ENCODE peak calls at places on chromosomes 13 and 19, in eight cellular contexts. P is Peyer's patch, L is IMR-90, Y is A549, Z is uterus, I is testis, W is right lobe of liver, E is prostate gland. T is an unnamed sample. For H3K4me1, the result is how much of the 10 kb centered on the place peaks cover.

GRCh38 chr13:23579072-23579885 is 9.1 kb downstream of the TNFRSF19 start:
- DNase-seq in P (peak), L (peak), Y (peak), Z (peak), I (peak), W (peak), E (peak), T (peak)

GRCh38 chr19:1264801-1265610 is 4.1 kb upstream of the CIRBP start:
- DNase-seq in P (peak), L (peak), Y (peak), Z (peak), I (peak), W (no peak), E (peak), T (peak)

GRCh38 chr19:55753401-55753800 is 5.5 kb upstream of the RFPL4A start:
- DNase-seq in P (no peak), L (no peak), Y (no peak), Z (no peak), I (no peak), W (peak), E (no peak), T (no peak)

GRCh38 chr19:44755219-44755618 is 6.7 kb downstream of the BCL3 start:
- DNase-seq in P (no peak), L (no peak), Y (no peak), Z (no peak), I (no peak), W (no peak), E (no peak), T (no peak)

GRCh38 chr13:26025196-26025595 is 26.6 kb downstream of the SHISA2 start:
- DNase-seq in P (no peak), L (no peak), Y (no peak), Z (no peak), I (peak), W (no peak), E (no peak), T (no peak)

GRCh38 chr19:4566402-4567051 is 7.0 kb upstream of the SEMA6B start:
- DNase-seq in P (no peak), L (no peak), Y (no peak), Z (no peak), I (no peak), W (no peak), E (no peak), T (no peak)

GRCh38 chr19:6219147-6219525 is 60.6 kb downstream of the MLLT1 start:
- DNase-seq in P (no peak), L (no peak), Y (no peak), Z (no peak), I (no peak), W (no peak), E (no peak), T (no peak)

GRCh38 chr19:3450796-3451411 is 29.4 kb downstream of the SMIM24 start:
- DNase-seq in P (no peak), L (peak), Y (peak), Z (peak), I (peak), W (no peak), E (no peak), T (peak)

GRCh38 chr13:112942689-112943308 is 26.2 kb upstream of the MCF2L start:
- DNase-seq in P (peak), L (peak), Y (peak), Z (peak), I (peak), W (peak), E (peak), T (peak)

GRCh38 chr13:94776300-94776699 is 64.0 kb upstream of the SOX21 start:
- DNase-seq in P (no peak), L (no peak), Y (no peak), Z (no peak), I (no peak), W (no peak), E (no peak), T (no peak)

GRCh38 chr19:5913739-5914357 is at the start of gene CAPS:
- DNase-seq in P (no peak), L (peak), Y (peak), Z (no peak), I (no peak), W (peak), E (peak), T (no peak)

GRCh38 chr13:94656766-94657165 is 55.1 kb downstream of the GPR180 start:
- DNase-seq in P (no peak), L (peak), Y (peak), Z (no peak), I (no peak), W (no peak), E (no peak), T (no peak)

GRCh38 chr13:42375663-42376062 is 103.7 kb downstream of the AKAP11 start:
- DNase-seq in P (no peak), L (no peak), Y (no peak), Z (no peak), I (no peak), W (no peak), E (no peak), T (no peak)

GRCh38 chr13:38570706-38571105 is 116.2 kb upstream of the FREM2 start:
- DNase-seq in P (no peak), L (no peak), Y (no peak), Z (no peak), I (no peak), W (no peak), E (no peak), T (no peak)

GRCh38 chr13:40777957-40778235 is 6.9 kb upstream of the MRPS31 start:
- DNase-seq in P (no peak), L (no peak), Y (no peak), Z (no peak), I (no peak), W (no peak), E (no peak), T (no peak)

GRCh38 chr19:1407662-1408299 is 395 bp downstream of the DAZAP1 start:
- DNase-seq in P (peak), L (no peak), Y (no peak), Z (no peak), I (no peak), W (no peak), E (no peak), T (no peak)

GRCh38 chr19:1281270-1281894 is 4.3 kb upstream of the EFNA2 start:
- DNase-seq in P (no peak), L (no peak), Y (no peak), Z (no peak), I (no peak), W (no peak), E (no peak), T (no peak)

GRCh38 chr19:35153701-35154534 is 617 bp upstream of the FXYD5 start:
- DNase-seq in P (peak), L (no peak), Y (peak), Z (no peak), I (no peak), W (no peak), E (no peak), T (peak)

GRCh38 chr13:30128095-30128494 is 179.3 kb downstream of the KATNAL1 start:
- DNase-seq in P (no peak), L (no peak), Y (no peak), Z (peak), I (no peak), W (no peak), E (no peak), T (no peak)

GRCh38 chr13:30125422-30126073 is 181.8 kb downstream of the KATNAL1 start:
- DNase-seq in P (no peak), L (peak), Y (peak), Z (peak), I (peak), W (no peak), E (peak), T (no peak)

GRCh38 chr13:30129411-30129810 is 177.9 kb downstream of the KATNAL1 start:
- DNase-seq in P (no peak), L (no peak), Y (no peak), Z (peak), I (no peak), W (no peak), E (no peak), T (no peak)

GRCh38 chr13:30126903-30127428 is 180.4 kb downstream of the KATNAL1 start:
- DNase-seq in P (no peak), L (peak), Y (no peak), Z (peak), I (no peak), W (no peak), E (no peak), T (no peak)

DNA sequence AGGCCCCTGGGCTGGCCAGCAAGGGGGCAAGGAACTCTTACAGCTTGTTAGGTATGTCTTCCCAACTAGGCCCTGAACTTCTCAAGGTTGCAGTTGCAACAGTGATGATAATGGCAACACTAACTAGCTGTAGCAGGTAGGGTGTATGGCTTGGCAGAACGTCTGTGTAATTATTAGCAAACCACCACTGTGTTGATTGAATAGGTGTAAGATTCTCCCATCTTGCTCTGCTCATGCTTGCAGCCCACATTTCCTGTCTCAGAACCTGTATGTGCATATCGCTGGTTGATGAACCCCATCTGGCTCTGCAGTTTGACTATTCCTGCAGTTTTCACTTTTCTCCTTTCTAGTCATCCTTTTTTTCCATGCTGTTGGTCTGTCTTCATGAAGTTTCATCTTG is 178.8 kb downstream of the KATNAL1 start:
- DNase-seq in P (no peak), L (no peak), Y (no peak), Z (no peak), I (no peak), W (no peak), E (no peak), T (no peak)
- TF ChIP-seq POLR2A in P (no peak), L (no peak), Y (no peak), Z (no peak), I (no peak), W (no peak), E (no peak), T (no peak)

GRCh38 chr19:18839465-18840287 is 7.9 kb downstream of the UPF1 start:
- DNase-seq in P (no peak), L (no peak), Y (no peak), Z (no peak), I (peak), W (peak), E (no peak), T (no peak)

GRCh38 chr19:18840288-18841260 is 8.8 kb downstream of the UPF1 start:
- DNase-seq in P (no peak), L (no peak), Y (no peak), Z (no peak), I (no peak), W (no peak), E (no peak), T (no peak)

GRCh38 chr19:18842166-18842565 is 10.4 kb downstream of the UPF1 start:
- DNase-seq in P (no peak), L (no peak), Y (no peak), Z (no peak), I (no peak), W (no peak), E (no peak), T (no peak)

GRCh38 chr19:18843960-18844359 is 12.2 kb downstream of the UPF1 start:
- DNase-seq in P (no peak), L (no peak), Y (no peak), Z (no peak), I (no peak), W (no peak), E (no peak), T (no peak)

GRCh38 chr19:18841400-18841799 is 9.6 kb downstream of the UPF1 start:
- DNase-seq in P (no peak), L (no peak), Y (no peak), Z (no peak), I (no peak), W (no peak), E (no peak), T (no peak)
- H3K4me1 ChIP-seq in P (under half), L (under half), Y (under half), Z (under half), I (half or more), W (under half), E (under half), T (half or more)

GRCh38 chr13:93279982-93280381 is 53.4 kb downstream of the GPC6 start:
- DNase-seq in P (no peak), L (no peak), Y (no peak), Z (no peak), I (no peak), W (no peak), E (no peak), T (no peak)
- H3K27ac ChIP-seq in P (no peak), L (no peak), Y (no peak), Z (no peak), I (no peak), W (no peak), E (no peak), T (no peak)

DNA sequence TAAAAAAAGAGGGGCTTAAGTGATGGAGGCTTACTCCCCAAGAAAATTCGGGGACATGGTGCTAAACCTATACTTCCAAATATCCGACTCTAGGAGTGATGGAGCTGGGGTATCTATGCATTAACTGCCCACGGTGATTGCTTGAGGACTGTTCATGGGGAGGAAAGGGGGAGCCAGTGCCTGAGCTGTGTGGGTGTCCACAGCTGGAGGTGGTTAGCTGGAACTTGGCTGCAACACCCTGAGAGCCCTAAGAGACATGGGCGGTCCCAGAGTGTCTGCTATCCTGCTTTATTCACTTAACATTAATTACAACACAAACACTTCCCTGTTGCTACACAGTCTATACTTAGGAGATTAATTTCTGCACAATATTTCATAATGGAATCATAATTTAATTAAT is 28.1 kb upstream of the POMP start:
- DNase-seq in P (no peak), L (no peak), Y (no peak), Z (no peak), I (no peak), W (no peak), E (no peak), T (no peak)
- TF ChIP-seq POLR2A in P (no peak), L (no peak), Y (no peak), Z (no peak), I (no peak), W (no peak), E (no peak), T (no peak)